ENCODE peak calls at places on chromosomes 6 and 20, in nine cellular contexts. V, W, O, T, Y, C, Z, R and I are unnamed samples.

GRCh38 chr20:22686097-22686496 is 101.7 kb upstream of the FOXA2 start:
- DNase-seq in R (peak; percentile 35), C (peak; percentile 29), Z (no peak), Y (peak; percentile 77), O (peak; percentile 31), T (no peak), V (peak; percentile 45), W (no peak), I (no peak)

GRCh38 chr6:129153257-129153656 is 270.3 kb downstream of the LAMA2 start:
- DNase-seq in Z (no peak), O (no peak), R (no peak), Y (no peak), W (no peak), T (no peak), C (no peak), V (no peak), I (no peak)

GRCh38 chr6:25968769-25969168 is 6.2 kb downstream of the TRIM38 start:
- DNase-seq in Z (no peak), C (no peak), Y (peak; percentile 59), R (no peak), O (no peak), W (no peak), T (no peak), V (peak; percentile 17), I (no peak)

GRCh38 chr6:148857817-148858390 is 111.1 kb downstream of the UST start:
- DNase-seq in T (no peak), O (no peak), R (no peak), C (no peak), V (no peak), W (no peak), Z (no peak), Y (no peak), I (no peak)

GRCh38 chr6:7414811-7415210 is 25.2 kb downstream of the RIOK1 start:
- DNase-seq in T (no peak), W (no peak), C (no peak), Y (peak; percentile 75), V (no peak), O (no peak), R (no peak), Z (no peak), I (no peak)

GRCh38 chr6:14436593-14436992 is 319.0 kb downstream of the CD83 start:
- DNase-seq in T (no peak), O (no peak), Z (no peak), Y (no peak), C (no peak), V (no peak), W (no peak), R (no peak), I (no peak)

GRCh38 chr20:38665094-38665493 is 59.2 kb upstream of the SLC32A1 start:
- DNase-seq in O (no peak), C (no peak), W (peak; percentile 74), Y (no peak), V (no peak), Z (no peak), T (no peak), R (no peak), I (no peak)

GRCh38 chr20:24993337-24994185 is 1.0 kb upstream of the APMAP start:
- DNase-seq in T (no peak), Z (no peak), Y (peak; percentile 69), W (no peak), V (no peak), R (no peak), O (no peak), C (no peak), I (no peak)

GRCh38 chr6:169845426-169846285 is 94.2 kb downstream of the ERMARD start:
- DNase-seq in V (no peak), O (no peak), Z (no peak), R (no peak), T (no peak), W (no peak), Y (no peak), C (no peak), I (no peak)

GRCh38 chr6:24929255-24929654 is 6.5 kb downstream of the RIPOR2 start:
- DNase-seq in W (no peak), O (no peak), Y (no peak), T (no peak), R (no peak), Z (no peak), V (no peak), C (no peak), I (no peak)

GRCh38 chr6:113221850-113222249 is 635.3 kb upstream of the MARCKS start:
- DNase-seq in Z (no peak), Y (no peak), W (no peak), T (no peak), O (no peak), R (no peak), V (no peak), C (no peak), I (no peak)

GRCh38 chr6:65631711-65632110 is 75.3 kb downstream of the EYS start:
- DNase-seq in C (no peak), Z (no peak), V (no peak), W (no peak), R (no peak), O (no peak), Y (no peak), T (no peak), I (no peak)

GRCh38 chr20:35326021-35326731 is 34.0 kb upstream of the FAM83C start:
- DNase-seq in T (no peak), R (no peak), O (no peak), V (no peak), W (no peak), Y (no peak), Z (no peak), C (no peak), I (no peak)

GRCh38 chr6:53679446-53679933 is 13.9 kb upstream of the KLHL31 start:
- DNase-seq in W (no peak), R (no peak), V (no peak), O (no peak), Y (peak; percentile 61), C (no peak), T (no peak), Z (no peak), I (no peak)

GRCh38 chr20:7926767-7927166 is 13.5 kb downstream of the HAO1 start:
- DNase-seq in C (no peak), O (no peak), T (no peak), W (no peak), R (no peak), V (no peak), Y (peak; percentile 71), Z (no peak), I (no peak)

GRCh38 chr20:432208-432607 is 24.1 kb downstream of the RBCK1 start:
- DNase-seq in Z (no peak), O (no peak), C (no peak), R (no peak), V (no peak), Y (no peak), T (no peak), W (peak; percentile 63), I (no peak)
- TF ChIP-seq CTCF in Z (no peak), O (no peak), C (no peak), R (no peak), V (no peak), Y (no peak), T (no peak), W (no peak), I (no peak)

DNA sequence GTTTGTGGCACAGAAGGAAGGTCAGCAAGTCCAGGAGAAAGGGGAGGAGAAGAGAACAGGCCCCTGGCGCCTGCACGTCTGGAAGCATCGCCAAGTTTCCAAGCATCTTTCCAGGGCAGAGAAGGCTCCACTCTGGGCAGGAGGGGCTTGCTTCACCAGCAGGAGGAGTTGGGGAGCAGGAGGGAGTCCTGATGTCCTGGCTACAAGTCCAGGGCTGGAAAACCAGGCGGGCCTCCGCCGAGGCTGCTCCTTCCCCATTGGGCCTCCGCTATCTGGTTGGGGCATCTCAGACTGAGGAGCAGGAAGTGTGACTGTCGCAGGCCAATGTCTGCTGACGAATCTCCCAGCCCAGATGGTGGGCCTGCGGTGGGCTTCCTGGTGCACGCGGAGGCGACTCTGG is 421.9 kb downstream of the PREX1 start:
- DNase-seq in Z (no peak), V (no peak), W (no peak), R (peak; percentile 23), O (no peak), T (no peak), Y (no peak), C (no peak), I (peak; percentile 90)
- TF ChIP-seq CTCF in Z (no peak), V (no peak), W (no peak), R (peak; percentile 21), O (no peak), T (no peak), Y (no peak), C (no peak), I (no peak)

DNA sequence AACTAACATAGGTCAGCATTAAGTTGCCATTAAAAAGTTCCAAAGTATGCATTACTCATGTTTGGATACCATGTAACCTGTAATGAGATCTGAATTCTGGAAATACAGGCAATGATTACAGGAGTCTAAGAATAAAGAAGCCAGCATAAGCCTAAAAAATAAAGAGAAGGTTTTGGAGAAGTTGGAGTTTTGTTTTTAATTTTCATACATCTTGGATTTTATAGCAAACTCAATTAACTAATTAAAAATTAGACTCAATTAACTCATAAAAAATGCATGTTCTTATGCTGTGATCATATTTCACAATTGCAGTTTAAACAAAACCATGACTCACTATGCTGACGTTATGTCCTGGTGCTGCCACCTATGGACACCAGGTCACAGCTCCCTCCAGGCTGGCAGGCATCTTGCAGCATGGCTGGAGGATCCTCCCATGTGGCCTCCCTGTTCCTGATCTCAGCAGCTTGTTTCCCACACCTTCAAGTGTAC is 648.8 kb upstream of the AGPAT4 start:
- DNase-seq in Y (peak; percentile 42), V (peak; percentile 33), R (peak; percentile 22), W (no peak), T (no peak), Z (peak; percentile 26), C (no peak), O (peak; percentile 35), I (no peak)
- TF ChIP-seq CTCF in Y (no peak), V (peak; percentile 44), R (peak; percentile 53), W (peak; percentile 48), T (no peak), Z (peak; percentile 41), C (no peak), O (peak; percentile 19), I (peak; percentile 69)

GRCh38 chr20:49614338-49615050 is 46.6 kb upstream of the PTGIS start:
- DNase-seq in C (no peak), T (no peak), O (no peak), V (peak; percentile 0), Z (no peak), Y (no peak), R (no peak), W (no peak), I (no peak)

GRCh38 chr20:49616154-49617007 is 48.4 kb upstream of the PTGIS start:
- DNase-seq in O (no peak), R (no peak), V (no peak), Y (no peak), C (no peak), Z (no peak), T (no peak), W (no peak), I (no peak)

GRCh38 chr20:49612127-49612738 is 44.3 kb upstream of the PTGIS start:
- DNase-seq in R (peak; percentile 52), O (no peak), C (no peak), V (peak; percentile 70), Z (no peak), T (no peak), Y (no peak), W (no peak), I (no peak)

GRCh38 chr20:49618289-49618688 is 50.4 kb upstream of the PTGIS start:
- DNase-seq in W (no peak), R (no peak), C (no peak), Y (no peak), T (no peak), V (no peak), O (no peak), Z (no peak), I (no peak)

GRCh38 chr20:49615401-49616153 is 47.6 kb upstream of the PTGIS start:
- DNase-seq in W (no peak), O (no peak), R (peak; percentile 58), Y (no peak), Z (no peak), C (no peak), T (no peak), V (peak; percentile 76), I (no peak)
- TF ChIP-seq CTCF in W (no peak), O (no peak), R (peak; percentile 15), Y (no peak), Z (no peak), C (no peak), T (no peak), V (no peak), I (no peak)